ENCODE peak calls at places on chromosome 16, in nine cellular contexts. One of them, this sample, is unnamed.
A peak's percentile ranks its signal among the peaks of the same experiment; 100 is the strongest.

GRCh38 chr16:48277158-48277557 is 29.8 kb upstream of the ABCC11 start:
- DNase-seq in GM12892: no peak
- DNase-seq in NB4: no peak
- DNase-seq in GM04504: no peak
- DNase-seq in Daoy: no peak
- DNase-seq in endothelial cell: no peak
- DNase-seq in ACHN: no peak
- DNase-seq in GM13977: no peak
- DNase-seq in fibroblast of mammary gland: no peak
- DNase-seq in this sample: no peak

GRCh38 chr16:87259431-87259830 is 57.8 kb downstream of the C16orf95 start:
- DNase-seq in GM12892: no peak
- DNase-seq in NB4: no peak
- DNase-seq in GM04504: no peak
- DNase-seq in Daoy: no peak
- DNase-seq in endothelial cell: no peak
- DNase-seq in ACHN: no peak
- DNase-seq in GM13977: no peak
- DNase-seq in fibroblast of mammary gland: no peak
- DNase-seq in this sample: no peak

GRCh38 chr16:81318711-81319110 is 3.9 kb downstream of the GAN start:
- DNase-seq in GM12892: no peak
- DNase-seq in NB4: no peak
- DNase-seq in GM04504: no peak
- DNase-seq in Daoy: peak; percentile 19
- DNase-seq in endothelial cell: no peak
- DNase-seq in ACHN: peak; percentile 71
- DNase-seq in GM13977: no peak
- DNase-seq in fibroblast of mammary gland: no peak
- DNase-seq in this sample: no peak

GRCh38 chr16:11255737-11256656 is at the start of gene SOCS1:
- DNase-seq in GM12892: peak; percentile 83
- DNase-seq in NB4: peak; percentile 86
- DNase-seq in GM04504: peak; percentile 66
- DNase-seq in Daoy: peak; percentile 88
- DNase-seq in endothelial cell: peak; percentile 94
- DNase-seq in ACHN: peak; percentile 87
- DNase-seq in GM13977: peak; percentile 95
- DNase-seq in fibroblast of mammary gland: peak; percentile 67
- DNase-seq in this sample: peak; percentile 86

GRCh38 chr16:60945225-60945624 is 1091.0 kb downstream of the CDH8 start:
- DNase-seq in GM12892: no peak
- DNase-seq in NB4: peak; percentile 48
- DNase-seq in GM04504: no peak
- DNase-seq in Daoy: no peak
- DNase-seq in endothelial cell: peak; percentile 67
- DNase-seq in ACHN: peak; percentile 38
- DNase-seq in GM13977: no peak
- DNase-seq in fibroblast of mammary gland: peak; percentile 0
- DNase-seq in this sample: no peak

GRCh38 chr16:73878616-73879015 is 418.0 kb upstream of the PSMD7 start:
- DNase-seq in GM12892: no peak
- DNase-seq in NB4: peak; percentile 67
- DNase-seq in GM04504: peak; percentile 40
- DNase-seq in Daoy: peak; percentile 47
- DNase-seq in endothelial cell: no peak
- DNase-seq in ACHN: peak; percentile 79
- DNase-seq in GM13977: peak; percentile 36
- DNase-seq in fibroblast of mammary gland: peak; percentile 75
- DNase-seq in this sample: peak; percentile 46

GRCh38 chr16:68749424-68749823 is 12.3 kb downstream of the CDH1 start:
- DNase-seq in GM12892: no peak
- DNase-seq in NB4: no peak
- DNase-seq in GM04504: no peak
- DNase-seq in Daoy: no peak
- DNase-seq in endothelial cell: no peak
- DNase-seq in ACHN: no peak
- DNase-seq in GM13977: no peak
- DNase-seq in fibroblast of mammary gland: no peak
- DNase-seq in this sample: no peak

GRCh38 chr16:57297856-57298255 is 13.4 kb upstream of the PLLP start:
- DNase-seq in GM12892: no peak
- DNase-seq in NB4: peak; percentile 75
- DNase-seq in GM04504: no peak
- DNase-seq in Daoy: no peak
- DNase-seq in endothelial cell: no peak
- DNase-seq in ACHN: no peak
- DNase-seq in GM13977: no peak
- DNase-seq in fibroblast of mammary gland: no peak
- DNase-seq in this sample: no peak

GRCh38 chr16:10937068-10937859 is 5.0 kb downstream of the DEXI start:
- DNase-seq in GM12892: no peak
- DNase-seq in NB4: no peak
- DNase-seq in GM04504: no peak
- DNase-seq in Daoy: no peak
- DNase-seq in endothelial cell: no peak
- DNase-seq in ACHN: no peak
- DNase-seq in GM13977: no peak
- DNase-seq in fibroblast of mammary gland: no peak
- DNase-seq in this sample: no peak

GRCh38 chr16:21184834-21185233 is 26.4 kb downstream of the LDAF1 start:
- DNase-seq in GM12892: no peak
- DNase-seq in NB4: peak; percentile 60
- DNase-seq in GM04504: no peak
- DNase-seq in Daoy: peak; percentile 28
- DNase-seq in endothelial cell: no peak
- DNase-seq in ACHN: no peak
- DNase-seq in GM13977: no peak
- DNase-seq in fibroblast of mammary gland: peak; percentile 57
- DNase-seq in this sample: peak; percentile 57

GRCh38 chr16:19113577-19114358 is at the start of gene ITPRIPL2:
- DNase-seq in GM12892: peak; percentile 61
- DNase-seq in NB4: peak; percentile 61
- DNase-seq in GM04504: peak; percentile 87
- DNase-seq in Daoy: peak; percentile 84
- DNase-seq in endothelial cell: peak; percentile 79
- DNase-seq in ACHN: peak; percentile 92
- DNase-seq in GM13977: peak; percentile 76
- DNase-seq in fibroblast of mammary gland: peak; percentile 91
- DNase-seq in this sample: peak; percentile 95

This sample was measured in Caki2.